ENCODE peak calls at places on chromosomes 12 and 14, in eight cellular contexts. One of them, this sample, is unnamed.

GRCh38 chr12:21676781-21677180 is 19.1 kb upstream of the LDHB start:
- DNase-seq in ovary: no peak
- DNase-seq in fibroblast of lung: no peak
- DNase-seq in keratinocyte: no peak
- DNase-seq in GM23338: no peak
- DNase-seq in stomach: no peak
- DNase-seq in PC-3: no peak
- DNase-seq in psoas muscle: no peak
- DNase-seq in this sample: no peak

GRCh38 chr12:49698619-49699545 is 8.3 kb downstream of the FMNL3 start:
- DNase-seq in ovary: no peak
- DNase-seq in fibroblast of lung: peak; percentile 19
- DNase-seq in keratinocyte: no peak
- DNase-seq in GM23338: peak; percentile 96
- DNase-seq in stomach: no peak
- DNase-seq in PC-3: peak; percentile 19
- DNase-seq in psoas muscle: peak; percentile 64
- DNase-seq in this sample: no peak

GRCh38 chr14:76827696-76828301 is 1.6 kb downstream of the LRRC74A start:
- DNase-seq in ovary: peak; percentile 28
- DNase-seq in fibroblast of lung: no peak
- DNase-seq in keratinocyte: no peak
- DNase-seq in GM23338: peak; percentile 18
- DNase-seq in stomach: no peak
- DNase-seq in PC-3: no peak
- DNase-seq in psoas muscle: peak; percentile 62
- DNase-seq in this sample: no peak

GRCh38 chr14:99234982-99235491 is 37.0 kb downstream of the BCL11B start:
- DNase-seq in ovary: no peak
- DNase-seq in fibroblast of lung: no peak
- DNase-seq in keratinocyte: no peak
- DNase-seq in GM23338: peak; percentile 80
- DNase-seq in stomach: no peak
- DNase-seq in PC-3: no peak
- DNase-seq in psoas muscle: no peak
- DNase-seq in this sample: no peak

GRCh38 chr14:89309670-89310177 is 107.3 kb downstream of the FOXN3 start:
- DNase-seq in ovary: no peak
- DNase-seq in fibroblast of lung: no peak
- DNase-seq in keratinocyte: no peak
- DNase-seq in GM23338: no peak
- DNase-seq in stomach: no peak
- DNase-seq in PC-3: no peak
- DNase-seq in psoas muscle: no peak
- DNase-seq in this sample: no peak

GRCh38 chr12:124107299-124107698 is 134.3 kb downstream of the ZNF664 start:
- DNase-seq in ovary: no peak
- DNase-seq in fibroblast of lung: no peak
- DNase-seq in keratinocyte: no peak
- DNase-seq in GM23338: no peak
- DNase-seq in stomach: no peak
- DNase-seq in PC-3: no peak
- DNase-seq in psoas muscle: no peak
- DNase-seq in this sample: no peak

GRCh38 chr14:73591690-73592448 is at the start of gene ACOT4:
- DNase-seq in ovary: no peak
- DNase-seq in fibroblast of lung: peak; percentile 15
- DNase-seq in keratinocyte: no peak
- DNase-seq in GM23338: peak; percentile 73
- DNase-seq in stomach: peak; percentile 55
- DNase-seq in PC-3: peak; percentile 65
- DNase-seq in psoas muscle: peak; percentile 64
- DNase-seq in this sample: peak; percentile 74

GRCh38 chr12:116294464-116295002 is 17.0 kb upstream of the MED13L start:
- DNase-seq in ovary: no peak
- DNase-seq in fibroblast of lung: no peak
- DNase-seq in keratinocyte: no peak
- DNase-seq in GM23338: no peak
- DNase-seq in stomach: no peak
- DNase-seq in PC-3: no peak
- DNase-seq in psoas muscle: no peak
- DNase-seq in this sample: no peak

GRCh38 chr12:65533177-65533883 is 254.8 kb downstream of the MSRB3 start:
- DNase-seq in ovary: no peak
- DNase-seq in fibroblast of lung: peak; percentile 78
- DNase-seq in keratinocyte: no peak
- DNase-seq in GM23338: no peak
- DNase-seq in stomach: no peak
- DNase-seq in PC-3: peak; percentile 75
- DNase-seq in psoas muscle: no peak
- DNase-seq in this sample: no peak

GRCh38 chr12:107992870-107993451 is 136.1 kb upstream of the WSCD2 start:
- DNase-seq in ovary: no peak
- DNase-seq in fibroblast of lung: peak; percentile 1
- DNase-seq in keratinocyte: peak; percentile 9
- DNase-seq in GM23338: peak; percentile 89
- DNase-seq in stomach: no peak
- DNase-seq in PC-3: peak; percentile 66
- DNase-seq in psoas muscle: no peak
- DNase-seq in this sample: no peak

GRCh38 chr14:32694795-32695449 is 243.8 kb upstream of the NPAS3 start:
- DNase-seq in ovary: no peak
- DNase-seq in fibroblast of lung: no peak
- DNase-seq in keratinocyte: no peak
- DNase-seq in GM23338: no peak
- DNase-seq in stomach: no peak
- DNase-seq in PC-3: no peak
- DNase-seq in psoas muscle: no peak
- DNase-seq in this sample: no peak

GRCh38 chr14:33512201-33512600 is 438.7 kb downstream of the EGLN3 start:
- DNase-seq in ovary: no peak
- DNase-seq in fibroblast of lung: peak; percentile 61
- DNase-seq in keratinocyte: no peak
- DNase-seq in GM23338: no peak
- DNase-seq in stomach: no peak
- DNase-seq in PC-3: no peak
- DNase-seq in psoas muscle: no peak
- DNase-seq in this sample: no peak

GRCh38 chr12:109567296-109567695 is 6.0 kb downstream of the MMAB start:
- DNase-seq in ovary: no peak
- DNase-seq in fibroblast of lung: no peak
- DNase-seq in keratinocyte: no peak
- DNase-seq in GM23338: no peak
- DNase-seq in stomach: no peak
- DNase-seq in PC-3: no peak
- DNase-seq in psoas muscle: no peak
- DNase-seq in this sample: peak; percentile 83

GRCh38 chr12:89138048-89138852 is 214.1 kb downstream of the DUSP6 start:
- DNase-seq in ovary: no peak
- DNase-seq in fibroblast of lung: no peak
- DNase-seq in keratinocyte: no peak
- DNase-seq in GM23338: no peak
- DNase-seq in stomach: no peak
- DNase-seq in PC-3: peak; percentile 61
- DNase-seq in psoas muscle: no peak
- DNase-seq in this sample: no peak

GRCh38 chr12:15546102-15546701 is 223.9 kb downstream of the PTPRO start:
- DNase-seq in ovary: no peak
- DNase-seq in fibroblast of lung: no peak
- DNase-seq in keratinocyte: no peak
- DNase-seq in GM23338: no peak
- DNase-seq in stomach: no peak
- DNase-seq in PC-3: no peak
- DNase-seq in psoas muscle: no peak
- DNase-seq in this sample: no peak

GRCh38 chr14:48129472-48129871 is 454.1 kb upstream of the MDGA2 start:
- DNase-seq in ovary: no peak
- DNase-seq in fibroblast of lung: no peak
- DNase-seq in keratinocyte: no peak
- DNase-seq in GM23338: no peak
- DNase-seq in stomach: no peak
- DNase-seq in PC-3: no peak
- DNase-seq in psoas muscle: no peak
- DNase-seq in this sample: no peak

GRCh38 chr12:83690465-83690864 is 1003.8 kb downstream of the TMTC2 start:
- DNase-seq in ovary: no peak
- DNase-seq in fibroblast of lung: no peak
- DNase-seq in keratinocyte: peak; percentile 5
- DNase-seq in GM23338: no peak
- DNase-seq in stomach: no peak
- DNase-seq in PC-3: no peak
- DNase-seq in psoas muscle: no peak
- DNase-seq in this sample: no peak

GRCh38 chr12:66251049-66251448 is 51.2 kb upstream of the HELB start:
- DNase-seq in ovary: no peak
- DNase-seq in fibroblast of lung: no peak
- DNase-seq in keratinocyte: no peak
- DNase-seq in GM23338: no peak
- DNase-seq in stomach: no peak
- DNase-seq in PC-3: no peak
- DNase-seq in psoas muscle: no peak
- DNase-seq in this sample: no peak

GRCh38 chr14:83994020-83994419 is 1535.9 kb upstream of the FLRT2 start:
- DNase-seq in ovary: no peak
- DNase-seq in fibroblast of lung: peak; percentile 84
- DNase-seq in keratinocyte: no peak
- DNase-seq in GM23338: no peak
- DNase-seq in stomach: no peak
- DNase-seq in PC-3: no peak
- DNase-seq in psoas muscle: no peak
- DNase-seq in this sample: no peak

GRCh38 chr12:78396538-78396937 is 468.0 kb upstream of the SYT1 start:
- DNase-seq in ovary: no peak
- DNase-seq in fibroblast of lung: no peak
- DNase-seq in keratinocyte: no peak
- DNase-seq in GM23338: no peak
- DNase-seq in stomach: no peak
- DNase-seq in PC-3: no peak
- DNase-seq in psoas muscle: no peak
- DNase-seq in this sample: no peak

GRCh38 chr14:51436630-51437029 is 196.6 kb downstream of the TMX1 start:
- DNase-seq in ovary: no peak
- DNase-seq in fibroblast of lung: no peak
- DNase-seq in keratinocyte: no peak
- DNase-seq in GM23338: no peak
- DNase-seq in stomach: no peak
- DNase-seq in PC-3: no peak
- DNase-seq in psoas muscle: no peak
- DNase-seq in this sample: no peak

GRCh38 chr14:99574099-99574880 is 29.7 kb downstream of the CCDC85C start:
- DNase-seq in ovary: peak; percentile 72
- DNase-seq in fibroblast of lung: peak; percentile 50
- DNase-seq in keratinocyte: peak; percentile 32
- DNase-seq in GM23338: peak; percentile 84
- DNase-seq in stomach: peak; percentile 72
- DNase-seq in PC-3: peak; percentile 74
- DNase-seq in psoas muscle: no peak
- DNase-seq in this sample: peak; percentile 64

GRCh38 chr12:121137512-121137911 is 4.8 kb downstream of the P2RX7 start:
- DNase-seq in ovary: no peak
- DNase-seq in fibroblast of lung: no peak
- DNase-seq in keratinocyte: no peak
- DNase-seq in GM23338: no peak
- DNase-seq in stomach: no peak
- DNase-seq in PC-3: no peak
- DNase-seq in psoas muscle: no peak
- DNase-seq in this sample: no peak

DNA sequence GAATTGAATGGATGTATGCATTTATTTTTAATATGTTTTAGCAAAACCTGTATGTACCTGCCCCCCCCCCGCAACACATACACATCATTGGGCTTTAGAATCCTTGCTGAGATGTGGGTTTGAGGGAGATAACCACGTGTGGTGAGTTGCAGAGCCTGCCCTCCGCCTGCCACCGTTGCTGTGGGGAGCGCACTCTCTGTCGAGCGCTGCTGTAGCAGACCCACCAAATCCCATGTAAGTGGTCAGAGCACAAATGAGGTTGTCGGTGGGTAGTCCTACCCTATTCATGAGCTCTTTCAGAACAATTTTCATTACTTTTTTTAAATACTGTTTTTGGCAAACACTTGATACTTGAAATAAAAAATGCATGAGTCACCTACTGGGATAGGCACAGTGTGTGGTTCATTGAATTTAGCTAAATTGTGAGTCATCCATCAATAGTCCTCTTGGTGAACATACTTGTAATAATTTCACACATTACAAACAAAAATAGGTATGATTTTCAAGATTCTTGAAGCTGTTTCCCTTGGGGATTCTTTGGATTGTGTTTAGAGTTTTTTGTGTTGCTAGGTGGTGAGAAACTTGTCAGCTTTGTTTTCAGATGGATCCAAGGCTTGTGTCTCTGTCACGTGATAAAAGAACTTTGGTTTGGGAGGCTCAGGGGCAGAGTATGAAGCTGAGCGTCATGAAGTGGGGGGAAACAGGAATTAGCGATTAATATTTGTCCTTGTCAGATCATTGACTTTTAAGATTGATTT is 107.6 kb downstream of the PTCSC3 start:
- DNase-seq in ovary: no peak
- DNase-seq in fibroblast of lung: peak; percentile 26
- DNase-seq in keratinocyte: peak; percentile 50
- DNase-seq in GM23338: no peak
- DNase-seq in stomach: no peak
- DNase-seq in PC-3: peak; percentile 72
- DNase-seq in psoas muscle: no peak
- DNase-seq in this sample: no peak
- TF ChIP-seq CTCF in ovary: no peak
- TF ChIP-seq CTCF in fibroblast of lung: no peak
- TF ChIP-seq CTCF in keratinocyte: no peak
- TF ChIP-seq CTCF in GM23338: no peak
- TF ChIP-seq CTCF in stomach: no peak
- TF ChIP-seq CTCF in PC-3: no peak
- TF ChIP-seq CTCF in psoas muscle: no peak
- TF ChIP-seq CTCF in this sample: no peak

GRCh38 chr12:119684730-119685129 is 16.8 kb downstream of the PRKAB1 start:
- DNase-seq in ovary: no peak
- DNase-seq in fibroblast of lung: peak; percentile 36
- DNase-seq in keratinocyte: no peak
- DNase-seq in GM23338: no peak
- DNase-seq in stomach: no peak
- DNase-seq in PC-3: no peak
- DNase-seq in psoas muscle: no peak
- DNase-seq in this sample: no peak
- H3K4me3 ChIP-seq in ovary: no peak overlapping the region
- H3K4me3 ChIP-seq in fibroblast of lung: no peak overlapping the region
- H3K4me3 ChIP-seq in keratinocyte: no peak overlapping the region
- H3K4me3 ChIP-seq in GM23338: no peak overlapping the region
- H3K4me3 ChIP-seq in stomach: no peak overlapping the region
- H3K4me3 ChIP-seq in PC-3: no peak overlapping the region
- H3K4me3 ChIP-seq in psoas muscle: no peak overlapping the region
- H3K4me3 ChIP-seq in this sample: no peak overlapping the region

GRCh38 chr12:67633708-67634107 is 14.8 kb upstream of the DYRK2 start:
- DNase-seq in ovary: no peak
- DNase-seq in fibroblast of lung: no peak
- DNase-seq in keratinocyte: no peak
- DNase-seq in GM23338: no peak
- DNase-seq in stomach: peak; percentile 54
- DNase-seq in PC-3: no peak
- DNase-seq in psoas muscle: no peak
- DNase-seq in this sample: peak; percentile 25
- H3K4me1 ChIP-seq in ovary: peaks cover 2% of the 10 kb centered on the region
- H3K4me1 ChIP-seq in fibroblast of lung: no peaks in the 10 kb centered on the region
- H3K4me1 ChIP-seq in keratinocyte: no peaks in the 10 kb centered on the region
- H3K4me1 ChIP-seq in GM23338: peaks cover 36% of the 10 kb centered on the region
- H3K4me1 ChIP-seq in stomach: peaks cover 7% of the 10 kb centered on the region
- H3K4me1 ChIP-seq in PC-3: no peaks in the 10 kb centered on the region
- H3K4me1 ChIP-seq in psoas muscle: no peaks in the 10 kb centered on the region
- H3K4me1 ChIP-seq in this sample: no peaks in the 10 kb centered on the region

GRCh38 chr12:80837342-80837978 is 100.3 kb downstream of the LIN7A start:
- DNase-seq in ovary: peak; percentile 24
- DNase-seq in fibroblast of lung: peak; percentile 79
- DNase-seq in keratinocyte: no peak
- DNase-seq in GM23338: peak; percentile 91
- DNase-seq in stomach: no peak
- DNase-seq in PC-3: peak; percentile 51
- DNase-seq in psoas muscle: no peak
- DNase-seq in this sample: no peak
- TF ChIP-seq CTCF in ovary: no peak
- TF ChIP-seq CTCF in fibroblast of lung: peak; percentile 98
- TF ChIP-seq CTCF in keratinocyte: peak; percentile 73
- TF ChIP-seq CTCF in GM23338: peak; percentile 81
- TF ChIP-seq CTCF in stomach: peak; percentile 42
- TF ChIP-seq CTCF in PC-3: peak; percentile 77
- TF ChIP-seq CTCF in psoas muscle: peak; percentile 47
- TF ChIP-seq CTCF in this sample: peak; percentile 71

This sample was measured in right lobe of liver.